ENCODE peak calls at places on chromosome 22, in four cellular contexts. A is IMR-90, Q is aorta, I is cardiac muscle cell. K is an unnamed sample.

GRCh38 chr22:34334893-34335292 is 414.6 kb upstream of the LARGE1 start:
- DNase-seq in Q (no peak), I (no peak), A (no peak), K (no peak)

GRCh38 chr22:27726726-27727449 is 74.7 kb downstream of the MN1 start:
- DNase-seq in I (no peak), Q (peak; percentile 84), A (peak; percentile 34), K (peak; percentile 91)

GRCh38 chr22:19568337-19569311 is 44.4 kb upstream of the CLDN5 start:
- DNase-seq in A (peak; percentile 95), I (no peak), Q (no peak), K (no peak)

GRCh38 chr22:46547179-46547882 is 9.9 kb upstream of the CELSR1 start:
- DNase-seq in Q (no peak), I (peak; percentile 71), A (peak; percentile 77), K (peak; percentile 52)

GRCh38 chr22:48574776-48575566 is 1252.7 kb downstream of the BRD1 start:
- DNase-seq in Q (no peak), A (no peak), I (peak; percentile 79), K (peak; percentile 67)

GRCh38 chr22:46535876-46536558 is 1.4 kb downstream of the CELSR1 start:
- DNase-seq in A (no peak), I (no peak), Q (no peak), K (peak; percentile 52)

GRCh38 chr22:48744283-48744641 is 1083.4 kb downstream of the BRD1 start:
- DNase-seq in Q (no peak), A (no peak), I (no peak), K (no peak)

GRCh38 chr22:49464024-49464423 is 363.6 kb downstream of the BRD1 start:
- DNase-seq in Q (no peak), I (no peak), A (no peak), K (no peak)

GRCh38 chr22:42996646-42997365 is 18.1 kb downstream of the PACSIN2 start:
- DNase-seq in A (no peak), Q (peak; percentile 79), I (no peak), K (peak; percentile 72)

GRCh38 chr22:17742528-17742902 is 31.8 kb downstream of the BID start:
- DNase-seq in Q (peak; percentile 83), A (peak; percentile 66), I (peak; percentile 83), K (peak; percentile 73)

GRCh38 chr22:46036558-46037408 is 59.8 kb upstream of the WNT7B start:
- DNase-seq in A (no peak), Q (peak; percentile 66), I (peak; percentile 39), K (peak; percentile 70)

GRCh38 chr22:44455151-44455962 is 42.7 kb downstream of the RTL6 start:
- DNase-seq in A (no peak), Q (peak; percentile 76), I (no peak), K (no peak)

GRCh38 chr22:35554297-35554845 is 13.7 kb downstream of the RASD2 start:
- DNase-seq in Q (no peak), A (no peak), I (no peak), K (no peak)

GRCh38 chr22:42651134-42651533 is 1.9 kb upstream of the CYB5R3 start:
- DNase-seq in I (no peak), A (peak; percentile 69), Q (no peak), K (no peak)

GRCh38 chr22:22681221-22681739 is 36.9 kb downstream of the GGTLC2 start:
- DNase-seq in Q (no peak), A (peak; percentile 50), I (no peak), K (no peak)

GRCh38 chr22:20550851-20551744 is 43.7 kb downstream of the MED15 start:
- DNase-seq in Q (peak; percentile 82), A (peak; percentile 78), I (peak; percentile 61), K (peak; percentile 66)

GRCh38 chr22:46050916-46051614 is 74.1 kb upstream of the WNT7B start:
- DNase-seq in A (no peak), I (no peak), Q (peak; percentile 67), K (peak; percentile 44)

GRCh38 chr22:44975444-44976262 is 34.2 kb downstream of the PHF21B start:
- DNase-seq in A (peak; percentile 76), I (peak; percentile 95), Q (peak; percentile 83), K (peak; percentile 93)

GRCh38 chr22:35156945-35157344 is 91.0 kb downstream of the ISX start:
- DNase-seq in Q (no peak), A (no peak), I (no peak), K (no peak)

GRCh38 chr22:29382575-29383328 is 5.6 kb downstream of the AP1B1 start:
- DNase-seq in A (no peak), I (no peak), Q (no peak), K (no peak)
- H3K27ac ChIP-seq in A (no peak overlapping the region), I (peak overlapping the region; percentile 56), Q (no peak overlapping the region), K (no peak overlapping the region)

DNA sequence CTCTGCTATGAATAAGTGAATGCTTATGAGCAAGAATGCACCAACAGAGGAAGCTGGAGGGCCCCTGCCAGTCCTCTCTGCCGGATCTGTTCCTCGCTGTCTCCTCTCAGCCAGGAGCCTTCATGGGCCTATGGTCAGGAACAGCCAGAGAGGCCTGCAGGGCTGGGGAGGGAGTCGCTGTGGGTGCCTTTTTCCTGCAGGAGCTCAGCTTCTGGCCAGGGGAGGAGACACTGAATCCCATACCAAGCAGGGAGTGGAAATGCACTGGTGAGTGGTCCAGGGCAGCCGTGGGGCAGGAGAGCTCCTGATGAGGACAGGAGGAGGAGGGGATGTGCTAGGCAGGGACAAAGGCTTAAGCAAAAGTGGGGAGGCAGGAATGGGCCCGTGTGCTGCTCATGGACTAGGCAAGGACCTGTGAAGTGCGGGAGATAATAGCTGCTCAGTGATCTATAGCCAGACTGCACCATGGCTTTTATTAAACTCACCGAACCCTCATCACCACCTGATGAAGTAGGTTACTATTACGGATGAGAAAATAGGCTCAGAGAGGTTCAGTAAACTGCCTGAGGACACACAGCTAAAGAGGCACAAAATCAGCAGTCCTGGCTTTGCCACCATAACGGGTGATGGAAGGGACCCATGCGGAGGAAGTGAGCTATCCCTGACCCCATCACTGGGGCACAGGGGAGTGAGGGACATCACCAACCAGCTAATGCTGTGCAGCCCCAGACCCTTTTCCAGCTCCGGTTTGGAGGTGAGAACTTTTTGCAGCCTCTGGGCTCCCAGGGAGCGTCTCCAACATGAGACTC is 7.1 kb upstream of the DERL3 start:
- DNase-seq in I (no peak), A (no peak), Q (no peak), K (no peak)
- H3K27ac ChIP-seq in I (peak overlapping the region; percentile 86), A (no peak overlapping the region), Q (no peak overlapping the region), K (peak overlapping the region; percentile 34)

DNA sequence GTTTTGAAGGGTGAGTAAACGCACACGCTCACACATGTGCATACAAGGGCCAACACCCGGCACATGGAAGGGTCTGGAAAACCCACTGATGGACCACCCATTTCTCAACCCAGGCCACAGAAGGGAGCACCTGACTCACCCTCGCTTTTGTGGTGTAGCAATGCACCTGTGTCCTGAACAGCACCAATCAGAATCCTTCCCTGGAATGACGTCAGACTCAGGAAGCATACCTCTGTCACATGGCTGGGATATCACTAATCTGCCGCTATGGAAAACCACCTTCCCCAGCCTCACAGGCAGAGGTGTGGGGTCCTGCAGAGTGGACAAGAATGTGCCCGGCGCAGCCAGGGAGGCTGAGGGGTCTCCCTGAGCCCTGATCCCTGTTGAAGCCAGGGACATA is 9.0 kb upstream of the OSM start:
- DNase-seq in Q (no peak), A (no peak), I (no peak), K (no peak)
- H3K27ac ChIP-seq in Q (no peak overlapping the region), A (no peak overlapping the region), I (no peak overlapping the region), K (no peak overlapping the region)

GRCh38 chr22:30321461-30321860 is 5.3 kb downstream of the TBC1D10A start:
- DNase-seq in A (no peak), I (no peak), Q (no peak), K (no peak)
- H3K27ac ChIP-seq in A (no peak overlapping the region), I (no peak overlapping the region), Q (peak overlapping the region; percentile 31), K (no peak overlapping the region)

GRCh38 chr22:37244922-37245722 is 1.1 kb upstream of the RAC2 start:
- DNase-seq in I (no peak), Q (peak; percentile 69), A (no peak), K (peak; percentile 36)
- H3K27ac ChIP-seq in I (no peak overlapping the region), Q (no peak overlapping the region), A (no peak overlapping the region), K (no peak overlapping the region)

GRCh38 chr22:28992565-28993326 is 68.9 kb downstream of the C22orf31 start:
- DNase-seq in I (no peak), Q (no peak), A (no peak), K (no peak)
- H3K27ac ChIP-seq in I (no peak overlapping the region), Q (no peak overlapping the region), A (no peak overlapping the region), K (no peak overlapping the region)

GRCh38 chr22:39414886-39415285 is 15.3 kb downstream of the TAB1 start:
- DNase-seq in I (no peak), A (no peak), Q (peak; percentile 59), K (peak; percentile 50)

GRCh38 chr22:39417641-39418040 is 18.1 kb downstream of the TAB1 start:
- DNase-seq in A (no peak), I (no peak), Q (peak; percentile 69), K (no peak)

GRCh38 chr22:39416319-39416718 is 16.7 kb downstream of the TAB1 start:
- DNase-seq in I (no peak), A (no peak), Q (peak; percentile 44), K (no peak)

GRCh38 chr22:39415506-39415905 is 15.9 kb downstream of the TAB1 start:
- DNase-seq in I (no peak), Q (peak; percentile 71), A (no peak), K (no peak)

GRCh38 chr22:39414377-39414776 is 14.8 kb downstream of the TAB1 start:
- DNase-seq in A (no peak), Q (peak; percentile 51), I (no peak), K (peak; percentile 30)
- H3K27ac ChIP-seq in A (no peak overlapping the region), Q (no peak overlapping the region), I (no peak overlapping the region), K (no peak overlapping the region)